ENCODE peak calls at places on chromosome 15, in six cellular contexts. X is HepG2, V is upper lobe of left lung, Z is GM12878, Q is sigmoid colon, G is stomach. W is an unnamed sample.

GRCh38 chr15:27592036-27592725 is 506.9 kb downstream of the OCA2 start:
- DNase-seq in V (no peak), G (no peak), Z (no peak), Q (no peak), X (no peak), W (no peak)

GRCh38 chr15:22933641-22934061 is 46.5 kb downstream of the CYFIP1 start:
- DNase-seq in X (no peak), Q (no peak), Z (no peak), V (no peak), G (peak), W (no peak)

GRCh38 chr15:39974656-39975230 is 40.8 kb downstream of the EIF2AK4 start:
- DNase-seq in G (no peak), X (no peak), Q (no peak), V (no peak), Z (no peak), W (no peak)

GRCh38 chr15:39270976-39271375 is 309.9 kb upstream of the THBS1 start:
- DNase-seq in Z (no peak), Q (no peak), X (no peak), V (no peak), G (no peak), W (no peak)

GRCh38 chr15:48358229-48358641 is 27.0 kb downstream of the DUT start:
- DNase-seq in X (no peak), Z (no peak), Q (no peak), V (no peak), G (no peak), W (no peak)

GRCh38 chr15:89387140-89387903 is 52.7 kb upstream of the POLG start:
- DNase-seq in G (no peak), V (no peak), Q (no peak), X (no peak), Z (no peak), W (no peak)

GRCh38 chr15:68691667-68692066 is 112.9 kb downstream of the CORO2B start:
- DNase-seq in V (no peak), X (peak), G (peak), Z (no peak), Q (no peak), W (no peak)

GRCh38 chr15:71697236-71697635 is 113.1 kb upstream of the NR2E3 start:
- DNase-seq in G (no peak), Z (no peak), Q (no peak), V (no peak), X (no peak), W (peak)

GRCh38 chr15:33131880-33132279 is 62.6 kb downstream of the FMN1 start:
- DNase-seq in Q (no peak), G (no peak), V (no peak), X (no peak), Z (no peak), W (no peak)

GRCh38 chr15:71146597-71146996 is 31.3 kb downstream of the THSD4 start:
- DNase-seq in Q (no peak), X (no peak), V (no peak), Z (no peak), G (peak), W (peak)

GRCh38 chr15:51183076-51183475 is 88.4 kb upstream of the TNFAIP8L3 start:
- DNase-seq in Z (no peak), X (no peak), V (no peak), G (no peak), Q (no peak), W (no peak)

GRCh38 chr15:25875551-25875950 is 12.4 kb upstream of the ATP10A start:
- DNase-seq in Q (no peak), X (no peak), Z (no peak), V (no peak), G (no peak), W (no peak)

GRCh38 chr15:88986949-88987589 is 73.9 kb upstream of the MFGE8 start:
- DNase-seq in Q (no peak), V (peak), Z (no peak), G (no peak), X (no peak), W (no peak)

GRCh38 chr15:28103402-28103801 is 4.3 kb upstream of the OCA2 start:
- DNase-seq in X (no peak), V (no peak), Q (peak), G (no peak), Z (no peak), W (no peak)

GRCh38 chr15:92365079-92365478 is 28.6 kb upstream of the ST8SIA2 start:
- DNase-seq in G (peak), Z (no peak), X (peak), Q (no peak), V (no peak), W (no peak)

GRCh38 chr15:93141373-93141790 is 52.4 kb upstream of the RGMA start:
- DNase-seq in Z (no peak), X (no peak), Q (no peak), V (no peak), G (no peak), W (no peak)

GRCh38 chr15:83846847-83847246 is 192.9 kb downstream of the ADAMTSL3 start:
- DNase-seq in X (no peak), V (no peak), G (no peak), Z (no peak), Q (no peak), W (no peak)

GRCh38 chr15:67407709-67408257 is 113.1 kb upstream of the C15orf61 start:
- DNase-seq in V (no peak), Z (no peak), Q (no peak), G (no peak), X (no peak), W (no peak)

GRCh38 chr15:23648920-23649515 is 1.4 kb upstream of the MAGEL2 start:
- DNase-seq in X (peak), Q (no peak), V (no peak), G (peak), Z (no peak), W (no peak)

GRCh38 chr15:34039506-34040123 is 611 bp upstream of the AVEN start:
- DNase-seq in Q (no peak), Z (peak), X (no peak), G (no peak), V (no peak), W (no peak)

GRCh38 chr15:57751177-57751800 is 44.8 kb downstream of the POLR2M start:
- DNase-seq in Q (no peak), X (peak), G (no peak), V (no peak), Z (no peak), W (no peak)

GRCh38 chr15:55277116-55277564 is 12.5 kb downstream of the RAB27A start:
- DNase-seq in Z (peak), V (no peak), Q (no peak), G (no peak), X (no peak), W (peak)

GRCh38 chr15:90934949-90935751 is at the start of gene UNC45A:
- DNase-seq in V (peak), X (peak), Z (peak), G (peak), Q (peak), W (peak)
- TF ChIP-seq POLR2A in V (no peak), X (peak), Z (peak), G (no peak), Q (no peak), W (no peak)

DNA sequence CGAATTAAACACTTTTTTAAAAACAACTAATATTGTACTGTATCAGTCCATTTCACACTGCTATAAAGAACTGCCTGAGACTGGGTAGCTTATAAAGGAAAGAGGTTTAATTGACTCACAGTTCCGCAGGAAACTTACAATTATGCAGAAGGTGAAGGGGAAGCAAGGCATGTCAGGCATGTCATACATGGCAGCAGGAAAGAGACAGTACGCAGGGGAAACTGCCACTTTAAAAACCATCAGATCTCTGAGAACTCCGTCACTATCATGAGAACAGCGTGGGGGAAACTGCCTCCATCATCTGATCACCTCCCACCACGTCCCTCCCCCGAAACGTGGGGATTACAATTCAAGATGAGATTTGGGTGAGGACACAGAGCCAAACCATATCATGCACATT is 162.8 kb upstream of the TPM1 start:
- DNase-seq in X (no peak), Q (no peak), V (no peak), G (no peak), Z (no peak), W (no peak)
- TF ChIP-seq EP300 in X (no peak), Q (no peak), V (no peak), G (no peak), Z (no peak), W (no peak)

GRCh38 chr15:60374628-60375081 is 23.1 kb downstream of the ANXA2 start:
- DNase-seq in V (no peak), Q (peak), X (peak), G (peak), Z (no peak), W (no peak)
- TF ChIP-seq POLR2AphosphoS5 in V (peak), Q (no peak), X (peak), G (peak), Z (no peak), W (peak)

GRCh38 chr15:59649603-59650002 is 7.7 kb downstream of the GTF2A2 start:
- DNase-seq in Q (no peak), Z (no peak), G (no peak), V (no peak), X (no peak), W (no peak)

GRCh38 chr15:59644757-59645156 is 12.6 kb downstream of the GTF2A2 start:
- DNase-seq in Z (no peak), V (no peak), Q (no peak), G (no peak), X (no peak), W (no peak)

GRCh38 chr15:59646271-59646670 is 11.0 kb downstream of the GTF2A2 start:
- DNase-seq in Q (no peak), Z (no peak), G (no peak), X (no peak), V (no peak), W (no peak)

GRCh38 chr15:59642351-59642750 is 15.0 kb downstream of the GTF2A2 start:
- DNase-seq in X (no peak), V (no peak), G (no peak), Z (no peak), Q (no peak), W (no peak)

GRCh38 chr15:59647085-59647484 is 10.2 kb downstream of the GTF2A2 start:
- DNase-seq in Q (no peak), Z (no peak), V (no peak), X (no peak), G (no peak), W (no peak)
- TF ChIP-seq POLR2A in Q (no peak), Z (no peak), V (no peak), X (no peak), G (no peak), W (no peak)

GRCh38 chr15:35305906-35306305 is 220.8 kb upstream of the NANOGP8 start:
- DNase-seq in V (no peak), G (no peak), X (no peak), Z (no peak), Q (no peak), W (no peak)

GRCh38 chr15:35306361-35306981 is 221.4 kb upstream of the NANOGP8 start:
- DNase-seq in G (no peak), Z (no peak), X (no peak), Q (no peak), V (no peak), W (no peak)

GRCh38 chr15:35308802-35309201 is 223.7 kb upstream of the NANOGP8 start:
- DNase-seq in V (no peak), Q (peak), G (no peak), X (no peak), Z (no peak), W (no peak)

GRCh38 chr15:35307026-35307425 is 221.9 kb upstream of the NANOGP8 start:
- DNase-seq in G (no peak), Z (no peak), Q (no peak), V (no peak), X (no peak), W (no peak)

DNA sequence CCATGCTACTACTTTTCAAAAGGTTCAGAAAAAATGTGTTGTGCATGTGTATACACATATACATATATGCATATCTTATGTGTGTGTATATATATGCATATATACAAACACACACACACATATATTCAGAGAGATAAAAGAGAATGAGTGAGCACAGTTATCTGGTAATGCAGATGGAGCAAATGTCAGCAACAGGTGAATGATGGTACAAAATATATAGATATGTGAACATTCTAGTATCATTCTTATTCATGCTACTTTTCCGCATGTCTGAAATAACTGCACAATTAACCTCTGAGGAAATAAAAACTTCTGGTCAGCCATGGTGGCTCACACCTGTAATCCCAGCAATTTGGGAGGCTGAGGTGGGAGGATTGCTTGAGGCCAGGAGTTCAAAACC is 222.6 kb upstream of the NANOGP8 start:
- DNase-seq in Z (no peak), Q (no peak), G (no peak), V (no peak), X (no peak), W (no peak)
- TF ChIP-seq EP300 in Z (no peak), Q (no peak), G (no peak), V (no peak), X (no peak), W (no peak)

GRCh38 chr15:45637552-45638033 is 2.8 kb downstream of the SQOR start:
- DNase-seq in X (peak), G (peak), V (no peak), Z (peak), Q (peak), W (no peak)
- TF ChIP-seq POLR2AphosphoS5 in X (no peak), G (peak), V (peak), Z (peak), Q (peak), W (peak)

DNA sequence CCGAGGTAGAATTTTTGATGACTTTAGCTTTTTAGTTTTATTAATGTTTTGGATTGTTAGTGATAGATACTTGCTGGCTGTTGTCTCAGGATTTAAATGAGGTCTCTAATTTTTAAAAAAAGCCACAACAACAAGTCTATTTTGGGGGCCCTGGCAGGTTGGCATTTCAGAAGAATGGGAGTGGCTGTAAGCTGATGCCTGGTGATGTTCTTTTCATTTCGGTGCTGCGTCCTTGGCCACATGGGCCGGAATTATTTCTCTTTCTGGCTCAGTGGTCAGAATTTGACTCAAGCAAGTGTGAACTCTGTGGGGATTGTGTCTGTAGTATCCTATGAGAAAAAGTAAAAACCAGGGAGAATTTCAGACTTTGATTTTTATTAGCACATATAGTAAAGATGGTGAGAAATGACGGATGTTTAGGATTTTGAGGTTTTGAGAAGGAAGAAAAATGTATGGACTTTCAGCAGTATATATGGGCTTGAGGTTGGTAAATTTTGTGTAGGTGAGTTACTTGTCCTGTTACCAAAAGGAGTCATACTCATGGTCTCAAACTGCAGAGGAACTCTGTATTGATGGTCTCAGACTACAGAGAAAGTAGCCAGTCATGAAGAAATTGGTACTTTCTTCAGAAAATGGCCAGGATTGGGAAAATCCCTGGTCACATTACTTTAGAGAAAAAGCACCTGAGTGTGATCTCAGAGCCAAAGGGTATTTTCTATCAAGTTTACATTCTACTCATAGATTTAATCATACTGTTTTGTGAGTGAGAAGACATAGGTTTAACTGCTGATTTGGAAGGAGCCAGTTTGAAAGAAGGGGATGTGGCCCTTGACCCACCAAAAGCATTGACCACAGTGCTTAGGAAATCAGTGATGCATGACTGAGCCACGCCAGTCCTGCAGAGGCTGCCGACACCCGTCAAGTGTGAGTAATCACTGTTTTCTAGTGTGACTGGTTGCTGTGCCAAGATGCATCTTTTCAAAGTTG is 203.3 kb downstream of the AKAP13 start:
- DNase-seq in G (peak), Z (peak), X (no peak), V (no peak), Q (peak), W (no peak)
- TF ChIP-seq POLR2A in G (no peak), Z (peak), X (no peak), V (no peak), Q (no peak), W (peak)

DNA sequence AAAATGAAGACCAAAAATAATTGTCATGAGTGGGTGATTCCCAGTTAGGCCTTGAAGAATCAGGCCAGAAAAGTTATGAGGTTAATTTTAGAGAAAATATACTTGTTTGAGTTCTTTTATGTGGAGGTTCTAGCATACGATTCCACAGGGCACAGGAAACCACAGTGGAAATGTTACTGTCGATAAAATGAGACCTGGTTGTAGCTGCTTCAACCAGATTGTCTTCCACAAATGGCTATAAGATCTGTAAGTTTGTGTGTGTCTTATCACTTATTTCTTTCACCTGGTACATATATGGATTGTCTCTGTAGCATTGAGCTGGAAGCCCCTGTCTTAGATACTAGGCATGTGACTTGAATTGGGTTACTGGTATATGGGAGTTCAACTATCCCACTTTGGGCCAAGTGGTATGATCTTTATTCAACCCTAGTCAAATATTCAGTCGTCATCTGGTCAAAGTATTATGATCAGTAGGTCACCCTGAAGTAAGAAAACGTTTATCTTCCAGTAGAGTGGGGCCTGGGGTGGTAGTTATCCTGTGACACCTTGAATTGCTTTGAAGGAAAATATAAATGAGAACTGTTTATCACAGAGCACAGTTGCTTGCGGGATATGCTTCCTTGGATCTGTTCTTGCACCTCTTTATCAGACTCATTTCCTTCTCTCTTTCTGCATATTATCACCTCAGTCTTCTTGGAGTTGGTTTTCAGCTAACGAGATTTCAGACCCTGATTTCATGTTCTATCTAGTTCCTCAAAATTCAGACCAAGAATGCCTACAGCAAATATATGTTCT is 21.5 kb upstream of the ZNF609 start:
- DNase-seq in X (no peak), V (no peak), G (no peak), Q (no peak), Z (no peak), W (no peak)
- TF ChIP-seq EP300 in X (no peak), V (no peak), G (no peak), Q (no peak), Z (no peak), W (no peak)

GRCh38 chr15:100346866-100347512 is 5.2 kb upstream of the ADAMTS17 start:
- DNase-seq in G (no peak), V (no peak), Z (no peak), X (no peak), Q (no peak), W (peak)

GRCh38 chr15:100348578-100348977 is 6.8 kb upstream of the ADAMTS17 start:
- DNase-seq in G (no peak), Q (no peak), Z (no peak), V (no peak), X (no peak), W (peak)

GRCh38 chr15:100350434-100351226 is 8.9 kb upstream of the ADAMTS17 start:
- DNase-seq in X (peak), Q (no peak), G (peak), V (no peak), Z (no peak), W (no peak)

GRCh38 chr15:100349321-100349695 is 7.5 kb upstream of the ADAMTS17 start:
- DNase-seq in G (no peak), X (no peak), V (peak), Q (no peak), Z (no peak), W (peak)

GRCh38 chr15:100349696-100350433 is 8.1 kb upstream of the ADAMTS17 start:
- DNase-seq in X (peak), Z (peak), G (peak), V (peak), Q (peak), W (peak)
- TF ChIP-seq POLR2AphosphoS5 in X (no peak), Z (no peak), G (peak), V (no peak), Q (peak), W (peak)

GRCh38 chr15:74867562-74868458 is 5.4 kb downstream of the SCAMP2 start:
- DNase-seq in V (no peak), Q (no peak), G (peak), X (no peak), Z (no peak), W (no peak)
- TF ChIP-seq POLR2A in V (no peak), Q (no peak), G (no peak), X (no peak), Z (no peak), W (no peak)

W was measured in esophagus muscularis mucosa.